ENCODE peak calls at places on chromosomes 7 and 10, in seven cellular contexts. K is SK-N-SH, V is IMR-90, C is esophagus muscularis mucosa, X is astrocyte, J is A549, F is body of pancreas. Y is an unnamed sample.

GRCh38 chr7:95478139-95479037 is 7.4 kb upstream of the ASB4 start:
- DNase-seq in K (no peak), V (peak; percentile 30), C (no peak), X (peak; percentile 75), J (peak; percentile 60), F (peak; percentile 44), Y (no peak)

GRCh38 chr10:69861251-69862240 is 59.8 kb downstream of the COL13A1 start:
- DNase-seq in K (no peak), V (peak; percentile 73), C (no peak), X (peak; percentile 89), J (peak; percentile 40), F (peak; percentile 63), Y (no peak)

GRCh38 chr7:150389532-150389816 is 10.3 kb downstream of the ZNF775 start:
- DNase-seq in K (no peak), V (peak; percentile 19), C (no peak), X (peak; percentile 36), J (no peak), F (no peak), Y (no peak)

GRCh38 chr7:117809958-117810357 is 63.3 kb downstream of the CTTNBP2 start:
- DNase-seq in K (no peak), V (peak; percentile 4), C (no peak), X (peak; percentile 16), J (no peak), F (peak; percentile 33), Y (no peak)

GRCh38 chr7:82714883-82715282 is 271.3 kb upstream of the CACNA2D1 start:
- DNase-seq in K (no peak), V (peak; percentile 46), C (no peak), X (no peak), J (no peak), F (no peak), Y (no peak)

GRCh38 chr7:51058764-51059163 is 257.8 kb downstream of the COBL start:
- DNase-seq in K (no peak), V (no peak), C (peak; percentile 83), X (no peak), J (no peak), F (no peak), Y (no peak)

GRCh38 chr7:99392659-99393362 is 15.6 kb downstream of the PDAP1 start:
- DNase-seq in K (peak; percentile 95), V (no peak), C (peak; percentile 95), X (peak; percentile 45), J (no peak), F (peak; percentile 88), Y (no peak)

GRCh38 chr7:141696386-141696785 is 5.6 kb downstream of the DENND11 start:
- DNase-seq in K (no peak), V (no peak), C (no peak), X (no peak), J (no peak), F (no peak), Y (no peak)

GRCh38 chr10:48522011-48522765 is 82.7 kb downstream of the ARHGAP22 start:
- DNase-seq in K (no peak), V (no peak), C (no peak), X (peak; percentile 21), J (no peak), F (no peak), Y (no peak)

GRCh38 chr7:20358762-20359282 is 28.1 kb downstream of the ITGB8 start:
- DNase-seq in K (peak; percentile 16), V (no peak), C (no peak), X (no peak), J (no peak), F (no peak), Y (no peak)

GRCh38 chr7:137932881-137933269 is 69.0 kb downstream of the CREB3L2 start:
- DNase-seq in K (peak; percentile 32), V (peak; percentile 77), C (no peak), X (peak; percentile 63), J (no peak), F (no peak), Y (no peak)

GRCh38 chr7:91582799-91583230 is 297.7 kb downstream of the MTERF1 start:
- DNase-seq in K (no peak), V (no peak), C (peak; percentile 68), X (no peak), J (no peak), F (no peak), Y (no peak)

GRCh38 chr10:98391065-98391464 is 23.9 kb downstream of the PYROXD2 start:
- DNase-seq in K (no peak), V (no peak), C (no peak), X (no peak), J (no peak), F (no peak), Y (no peak)

GRCh38 chr10:63901228-63901627 is 380.0 kb downstream of the REEP3 start:
- DNase-seq in K (no peak), V (no peak), C (no peak), X (no peak), J (no peak), F (no peak), Y (no peak)

GRCh38 chr10:63901916-63902315 is 380.7 kb downstream of the REEP3 start:
- DNase-seq in K (no peak), V (no peak), C (no peak), X (peak; percentile 9), J (no peak), F (no peak), Y (no peak)

DNA sequence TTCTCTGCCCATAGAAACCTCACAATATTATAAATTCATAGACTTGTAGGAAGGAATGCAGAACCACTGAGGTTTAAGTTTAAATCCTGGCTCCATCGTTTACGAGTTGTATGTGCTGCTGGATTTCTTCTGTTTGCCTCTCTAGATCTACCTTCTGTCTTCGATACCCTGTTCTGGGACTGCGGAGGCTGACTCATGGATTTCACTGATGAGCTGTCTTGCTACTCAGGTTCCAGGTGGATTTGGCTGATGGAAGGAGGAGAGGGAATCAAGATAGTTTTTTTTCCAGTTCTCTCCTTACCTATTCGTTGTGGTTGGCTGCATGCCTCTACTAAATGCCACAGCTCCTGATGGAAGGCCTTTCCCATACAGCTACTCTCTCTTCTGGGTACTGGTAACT is 375.8 kb downstream of the REEP3 start:
- DNase-seq in K (no peak), V (no peak), C (no peak), X (no peak), J (no peak), F (no peak), Y (no peak)
- H3K27ac ChIP-seq in K (no peak overlapping the region), V (no peak overlapping the region), C (no peak overlapping the region), X (no peak overlapping the region), J (no peak overlapping the region), F (no peak overlapping the region), Y (no peak overlapping the region)

DNA sequence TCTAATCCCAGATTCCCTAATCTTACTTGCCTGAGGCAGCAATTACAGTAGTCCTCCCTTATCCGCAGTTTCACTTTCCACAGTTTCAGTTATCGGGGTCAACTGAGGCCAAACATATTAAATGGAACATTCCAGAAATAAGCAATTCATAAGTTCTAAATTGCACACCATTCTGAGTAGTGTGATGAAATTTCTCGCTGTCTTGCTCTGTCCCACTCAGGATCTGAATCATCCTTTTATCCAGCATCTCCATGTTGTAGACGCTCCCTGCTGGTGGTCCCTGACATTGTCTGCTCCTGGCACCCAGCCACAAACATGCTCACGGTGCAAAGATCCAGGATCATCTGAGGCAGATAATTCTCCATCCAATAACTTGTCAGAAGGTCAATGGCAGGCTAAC is 128.7 kb upstream of the CXCL12 start:
- DNase-seq in K (peak; percentile 7), V (peak; percentile 18), C (peak; percentile 81), X (no peak), J (no peak), F (no peak), Y (no peak)
- H3K4me3 ChIP-seq in K (no peak overlapping the region), V (no peak overlapping the region), C (no peak overlapping the region), X (no peak overlapping the region), J (no peak overlapping the region), F (no peak overlapping the region), Y (no peak overlapping the region)

GRCh38 chr7:155263522-155264197 is 34.0 kb upstream of the INSIG1 start:
- DNase-seq in K (peak; percentile 65), V (no peak), C (no peak), X (peak; percentile 12), J (no peak), F (no peak), Y (no peak)
- TF ChIP-seq CTCF in K (peak; percentile 33), V (no peak), C (no peak), X (no peak), J (no peak), F (no peak), Y (peak; percentile 12)

GRCh38 chr7:107473975-107474598 is 4.2 kb downstream of the GPR22 start:
- DNase-seq in K (no peak), V (no peak), C (no peak), X (no peak), J (no peak), F (no peak), Y (no peak)

GRCh38 chr7:107480932-107481331 is 11.1 kb downstream of the GPR22 start:
- DNase-seq in K (no peak), V (no peak), C (no peak), X (no peak), J (no peak), F (no peak), Y (no peak)

GRCh38 chr7:107479303-107479702 is 9.4 kb downstream of the GPR22 start:
- DNase-seq in K (no peak), V (no peak), C (no peak), X (no peak), J (no peak), F (no peak), Y (no peak)
- H3K27ac ChIP-seq in K (no peak overlapping the region), V (no peak overlapping the region), C (no peak overlapping the region), X (no peak overlapping the region), J (no peak overlapping the region), F (no peak overlapping the region), Y (no peak overlapping the region)

DNA sequence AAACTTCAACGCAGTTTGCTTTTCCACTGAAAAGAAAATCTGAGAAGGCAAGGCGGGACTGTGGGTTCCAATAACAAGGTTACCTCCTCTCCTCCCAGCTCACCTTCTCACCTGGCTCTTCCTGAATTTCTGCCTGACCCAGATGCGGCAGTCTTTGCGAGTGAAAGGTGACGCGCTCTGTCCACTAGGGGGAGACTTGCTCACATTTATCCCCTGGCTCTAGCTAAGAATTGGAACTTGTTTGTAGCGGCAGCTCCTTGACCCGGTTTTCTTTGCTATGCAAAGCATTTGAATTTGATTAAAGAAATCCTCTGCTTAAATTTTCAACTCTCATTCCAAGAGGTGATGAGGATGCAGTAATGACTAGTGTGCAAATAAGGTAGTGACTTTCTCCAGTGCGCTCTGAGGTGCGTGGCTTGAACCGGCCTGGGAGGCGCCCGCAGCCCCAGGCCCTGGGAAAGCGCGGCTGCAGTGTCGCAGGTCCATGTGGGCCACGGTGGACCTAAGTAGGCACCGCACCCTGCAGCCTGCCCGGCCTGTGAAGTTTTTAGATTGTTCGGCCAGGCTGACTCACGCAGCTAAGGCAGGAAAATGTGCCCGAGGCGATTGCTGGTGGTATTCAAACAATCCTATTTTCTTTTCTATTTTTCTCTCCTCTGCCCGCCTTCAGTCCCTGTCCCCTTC is 336.9 kb upstream of the NPSR1 start:
- DNase-seq in K (peak; percentile 78), V (peak; percentile 58), C (peak; percentile 89), X (peak; percentile 50), J (peak; percentile 82), F (peak; percentile 72), Y (peak; percentile 27)
- H3K4me3 ChIP-seq in K (peak overlapping the region; percentile 32), V (no peak overlapping the region), C (peak overlapping the region; percentile 47), X (peak overlapping the region; percentile 41), J (peak overlapping the region; percentile 18), F (no peak overlapping the region), Y (peak overlapping the region; percentile 14)

Y was measured in AG04450.